ENCODE peak calls at places on chromosomes 11 and 22, in six cellular contexts. One of them, this sample, is unnamed.

GRCh38 chr22:26564672-26565071 is 25.3 kb downstream of the TPST2 start:
- DNase-seq in ascending aorta: no peak
- DNase-seq in RWPE1: no peak
- DNase-seq in esophagus squamous epithelium: no peak
- DNase-seq in cardiac muscle cell: no peak
- DNase-seq in tibial nerve: no peak
- DNase-seq in this sample: no peak

GRCh38 chr22:45335021-45335818 is 25.5 kb downstream of the FAM118A start:
- DNase-seq in ascending aorta: no peak
- DNase-seq in RWPE1: no peak
- DNase-seq in esophagus squamous epithelium: no peak
- DNase-seq in cardiac muscle cell: peak
- DNase-seq in tibial nerve: no peak
- DNase-seq in this sample: no peak

GRCh38 chr11:36311926-36312592 is 16.0 kb downstream of the PRR5L start:
- DNase-seq in ascending aorta: no peak
- DNase-seq in RWPE1: no peak
- DNase-seq in esophagus squamous epithelium: no peak
- DNase-seq in cardiac muscle cell: no peak
- DNase-seq in tibial nerve: no peak
- DNase-seq in this sample: no peak

GRCh38 chr22:37777122-37777687 is 30.5 kb upstream of the GCAT start:
- DNase-seq in ascending aorta: no peak
- DNase-seq in RWPE1: peak
- DNase-seq in esophagus squamous epithelium: no peak
- DNase-seq in cardiac muscle cell: no peak
- DNase-seq in tibial nerve: peak
- DNase-seq in this sample: no peak

GRCh38 chr22:29848115-29848514 is 10.0 kb upstream of the ASCC2 start:
- DNase-seq in ascending aorta: no peak
- DNase-seq in RWPE1: no peak
- DNase-seq in esophagus squamous epithelium: no peak
- DNase-seq in cardiac muscle cell: no peak
- DNase-seq in tibial nerve: no peak
- DNase-seq in this sample: no peak

GRCh38 chr11:125429174-125429707 is 66.8 kb downstream of the FEZ1 start:
- DNase-seq in ascending aorta: no peak
- DNase-seq in RWPE1: peak
- DNase-seq in esophagus squamous epithelium: no peak
- DNase-seq in cardiac muscle cell: peak
- DNase-seq in tibial nerve: peak
- DNase-seq in this sample: peak

GRCh38 chr11:102226702-102227101 is 90.6 kb upstream of the BIRC3 start:
- DNase-seq in ascending aorta: no peak
- DNase-seq in RWPE1: peak
- DNase-seq in esophagus squamous epithelium: no peak
- DNase-seq in cardiac muscle cell: no peak
- DNase-seq in tibial nerve: no peak
- DNase-seq in this sample: no peak

GRCh38 chr11:117002639-117003305 is 95.5 kb downstream of the SIK3 start:
- DNase-seq in ascending aorta: no peak
- DNase-seq in RWPE1: no peak
- DNase-seq in esophagus squamous epithelium: no peak
- DNase-seq in cardiac muscle cell: no peak
- DNase-seq in tibial nerve: no peak
- DNase-seq in this sample: no peak

GRCh38 chr22:29617922-29618629 is 14.6 kb downstream of the NF2 start:
- DNase-seq in ascending aorta: peak
- DNase-seq in RWPE1: peak
- DNase-seq in esophagus squamous epithelium: no peak
- DNase-seq in cardiac muscle cell: peak
- DNase-seq in tibial nerve: no peak
- DNase-seq in this sample: no peak

GRCh38 chr11:42595856-42596255 is 715.9 kb upstream of the API5 start:
- DNase-seq in ascending aorta: no peak
- DNase-seq in RWPE1: no peak
- DNase-seq in esophagus squamous epithelium: no peak
- DNase-seq in cardiac muscle cell: no peak
- DNase-seq in tibial nerve: no peak
- DNase-seq in this sample: no peak

GRCh38 chr11:110433393-110434333 is 3.9 kb downstream of the FDX1 start:
- DNase-seq in ascending aorta: no peak
- DNase-seq in RWPE1: no peak
- DNase-seq in esophagus squamous epithelium: no peak
- DNase-seq in cardiac muscle cell: no peak
- DNase-seq in tibial nerve: no peak
- DNase-seq in this sample: no peak

GRCh38 chr11:110438017-110438416 is 8.3 kb downstream of the FDX1 start:
- DNase-seq in ascending aorta: no peak
- DNase-seq in RWPE1: no peak
- DNase-seq in esophagus squamous epithelium: no peak
- DNase-seq in cardiac muscle cell: no peak
- DNase-seq in tibial nerve: no peak
- DNase-seq in this sample: no peak

GRCh38 chr11:110435780-110436717 is 6.3 kb downstream of the FDX1 start:
- DNase-seq in ascending aorta: no peak
- DNase-seq in RWPE1: no peak
- DNase-seq in esophagus squamous epithelium: no peak
- DNase-seq in cardiac muscle cell: no peak
- DNase-seq in tibial nerve: no peak
- DNase-seq in this sample: no peak

GRCh38 chr11:110432713-110433392 is 3.1 kb downstream of the FDX1 start:
- DNase-seq in ascending aorta: no peak
- DNase-seq in RWPE1: no peak
- DNase-seq in esophagus squamous epithelium: no peak
- DNase-seq in cardiac muscle cell: no peak
- DNase-seq in tibial nerve: no peak
- DNase-seq in this sample: no peak

DNA sequence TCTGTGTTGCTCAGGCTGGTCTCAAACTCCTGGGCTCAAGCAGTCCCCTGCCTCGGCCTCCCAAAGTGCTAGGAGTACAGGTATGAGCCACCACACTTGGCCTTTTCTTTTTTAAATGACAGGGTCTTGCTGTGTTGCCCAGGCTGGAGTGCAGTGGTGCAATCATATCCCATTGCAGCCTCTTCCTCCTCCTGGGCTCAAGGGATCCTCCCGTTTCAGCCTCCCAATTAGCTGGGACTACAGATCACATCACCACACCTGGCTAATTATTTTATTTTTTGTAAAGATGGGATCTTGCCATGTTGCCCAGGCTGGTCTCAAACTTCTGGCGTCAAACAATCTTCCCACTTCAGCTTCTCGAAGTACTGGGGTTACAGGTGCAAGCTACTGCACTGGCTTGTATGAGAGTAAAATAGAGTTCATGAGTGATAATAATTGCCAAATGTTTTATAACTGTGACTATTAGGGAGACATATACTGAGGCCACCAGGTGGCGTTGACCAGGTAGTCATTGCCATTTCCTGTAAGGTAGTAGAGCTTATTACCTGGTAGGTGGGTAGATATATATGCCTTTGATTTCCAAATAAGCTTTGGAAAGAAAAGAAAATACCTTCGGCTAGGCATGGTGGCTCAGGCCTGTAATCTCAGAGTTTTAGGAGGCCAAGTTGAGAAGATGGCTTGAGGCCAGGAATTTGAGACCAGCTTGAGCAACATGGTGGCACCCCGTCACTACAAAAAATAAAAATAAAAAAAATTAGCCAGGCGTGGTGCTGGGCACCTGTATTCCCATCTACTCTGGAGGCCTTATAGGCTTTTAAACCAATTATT is 5.4 kb downstream of the FDX1 start:
- DNase-seq in ascending aorta: no peak
- DNase-seq in RWPE1: no peak
- DNase-seq in esophagus squamous epithelium: no peak
- DNase-seq in cardiac muscle cell: no peak
- DNase-seq in tibial nerve: no peak
- DNase-seq in this sample: no peak
- TF ChIP-seq CTCF in ascending aorta: no peak
- TF ChIP-seq CTCF in RWPE1: peak
- TF ChIP-seq CTCF in esophagus squamous epithelium: peak
- TF ChIP-seq CTCF in cardiac muscle cell: peak
- TF ChIP-seq CTCF in tibial nerve: no peak
- TF ChIP-seq CTCF in this sample: no peak

DNA sequence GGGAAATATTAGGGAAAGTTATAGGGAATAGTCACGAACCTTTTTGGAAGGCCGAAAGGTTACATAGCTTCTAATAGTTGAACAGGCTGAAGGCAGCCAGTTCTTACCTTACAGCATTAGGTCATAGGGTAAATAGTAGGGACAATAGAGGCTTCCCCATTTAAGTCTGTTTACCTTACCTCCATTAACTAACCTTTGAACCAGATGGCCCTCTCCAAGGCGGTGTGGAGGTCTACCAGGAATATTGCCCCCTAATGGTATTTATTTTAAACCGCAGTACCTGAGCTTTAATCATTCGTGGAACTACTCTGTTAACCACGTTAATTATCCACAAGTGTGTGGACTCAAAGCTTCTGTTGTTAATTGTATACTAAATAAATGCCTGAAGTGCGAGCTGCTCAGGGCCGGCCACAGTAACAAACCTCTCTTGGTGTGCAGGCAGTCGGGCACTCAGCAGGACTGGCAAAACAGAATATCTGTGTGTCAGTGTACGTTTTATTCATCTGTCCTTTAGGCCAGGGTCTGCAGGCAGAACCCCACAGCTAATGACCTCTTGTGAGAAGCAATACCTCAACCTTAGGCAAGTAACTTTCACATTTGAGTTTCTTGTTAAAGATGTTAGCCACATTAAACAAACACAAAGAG is 81.7 kb downstream of the PRCP start:
- DNase-seq in ascending aorta: no peak
- DNase-seq in RWPE1: no peak
- DNase-seq in esophagus squamous epithelium: no peak
- DNase-seq in cardiac muscle cell: no peak
- DNase-seq in tibial nerve: no peak
- DNase-seq in this sample: no peak
- TF ChIP-seq CTCF in ascending aorta: no peak
- TF ChIP-seq CTCF in RWPE1: no peak
- TF ChIP-seq CTCF in esophagus squamous epithelium: no peak
- TF ChIP-seq CTCF in cardiac muscle cell: no peak
- TF ChIP-seq CTCF in tibial nerve: no peak
- TF ChIP-seq CTCF in this sample: no peak

GRCh38 chr11:13080861-13081260 is 71.7 kb downstream of the RASSF10 start:
- DNase-seq in ascending aorta: no peak
- DNase-seq in RWPE1: no peak
- DNase-seq in esophagus squamous epithelium: no peak
- DNase-seq in cardiac muscle cell: no peak
- DNase-seq in tibial nerve: no peak
- DNase-seq in this sample: no peak

GRCh38 chr11:13073119-13073981 is 64.2 kb downstream of the RASSF10 start:
- DNase-seq in ascending aorta: no peak
- DNase-seq in RWPE1: peak
- DNase-seq in esophagus squamous epithelium: no peak
- DNase-seq in cardiac muscle cell: no peak
- DNase-seq in tibial nerve: no peak
- DNase-seq in this sample: no peak

GRCh38 chr11:13076961-13077360 is 67.8 kb downstream of the RASSF10 start:
- DNase-seq in ascending aorta: no peak
- DNase-seq in RWPE1: peak
- DNase-seq in esophagus squamous epithelium: no peak
- DNase-seq in cardiac muscle cell: no peak
- DNase-seq in tibial nerve: no peak
- DNase-seq in this sample: no peak

DNA sequence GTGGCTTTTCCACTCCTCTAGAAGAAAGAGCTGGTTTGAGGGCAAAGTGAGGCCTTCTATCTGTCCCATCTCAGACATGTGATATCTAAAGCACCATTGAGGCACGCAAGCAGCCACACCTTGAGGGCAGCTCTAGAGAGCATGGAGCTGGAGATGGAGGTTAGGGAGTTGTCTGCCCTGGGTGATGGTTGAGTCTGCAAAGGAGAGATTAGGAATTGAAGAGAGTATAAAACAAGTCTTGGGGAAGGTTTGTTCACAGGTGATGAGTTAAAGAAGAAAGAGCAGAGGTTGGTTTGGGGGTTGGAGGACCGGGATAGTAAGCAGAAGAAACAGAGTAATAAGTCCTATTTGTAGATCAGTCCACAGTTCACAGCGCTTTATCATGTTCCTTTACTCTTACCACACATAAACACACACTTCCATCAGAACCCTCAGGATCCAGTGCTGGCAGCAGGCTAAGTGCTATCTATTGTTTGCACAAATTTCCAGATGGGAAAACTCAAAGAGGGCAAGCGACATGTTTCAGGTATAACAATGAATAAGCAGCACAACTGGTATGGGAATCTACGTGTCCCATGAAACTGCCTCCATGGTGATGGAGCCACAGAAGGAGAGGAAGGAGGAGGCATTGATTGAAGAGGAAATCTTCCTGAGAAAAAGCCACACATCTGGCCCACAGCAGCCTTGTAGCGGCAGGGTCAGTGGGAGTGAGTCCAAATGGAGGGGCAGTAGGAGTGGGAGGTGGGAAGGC is 65.8 kb downstream of the RASSF10 start:
- DNase-seq in ascending aorta: no peak
- DNase-seq in RWPE1: no peak
- DNase-seq in esophagus squamous epithelium: no peak
- DNase-seq in cardiac muscle cell: no peak
- DNase-seq in tibial nerve: no peak
- DNase-seq in this sample: no peak
- TF ChIP-seq CTCF in ascending aorta: no peak
- TF ChIP-seq CTCF in RWPE1: no peak
- TF ChIP-seq CTCF in esophagus squamous epithelium: no peak
- TF ChIP-seq CTCF in cardiac muscle cell: no peak
- TF ChIP-seq CTCF in tibial nerve: no peak
- TF ChIP-seq CTCF in this sample: no peak

GRCh38 chr11:69014936-69015549 is 2.0 kb upstream of the MRGPRF start:
- DNase-seq in ascending aorta: no peak
- DNase-seq in RWPE1: no peak
- DNase-seq in esophagus squamous epithelium: no peak
- DNase-seq in cardiac muscle cell: no peak
- DNase-seq in tibial nerve: no peak
- DNase-seq in this sample: no peak

GRCh38 chr11:69022268-69022667 is 9.2 kb upstream of the MRGPRF start:
- DNase-seq in ascending aorta: no peak
- DNase-seq in RWPE1: no peak
- DNase-seq in esophagus squamous epithelium: no peak
- DNase-seq in cardiac muscle cell: no peak
- DNase-seq in tibial nerve: no peak
- DNase-seq in this sample: no peak

GRCh38 chr11:69017951-69018350 is 4.9 kb upstream of the MRGPRF start:
- DNase-seq in ascending aorta: no peak
- DNase-seq in RWPE1: no peak
- DNase-seq in esophagus squamous epithelium: no peak
- DNase-seq in cardiac muscle cell: no peak
- DNase-seq in tibial nerve: no peak
- DNase-seq in this sample: no peak

GRCh38 chr11:69014084-69014935 is 1.3 kb upstream of the MRGPRF start:
- DNase-seq in ascending aorta: no peak
- DNase-seq in RWPE1: no peak
- DNase-seq in esophagus squamous epithelium: no peak
- DNase-seq in cardiac muscle cell: peak
- DNase-seq in tibial nerve: no peak
- DNase-seq in this sample: no peak

DNA sequence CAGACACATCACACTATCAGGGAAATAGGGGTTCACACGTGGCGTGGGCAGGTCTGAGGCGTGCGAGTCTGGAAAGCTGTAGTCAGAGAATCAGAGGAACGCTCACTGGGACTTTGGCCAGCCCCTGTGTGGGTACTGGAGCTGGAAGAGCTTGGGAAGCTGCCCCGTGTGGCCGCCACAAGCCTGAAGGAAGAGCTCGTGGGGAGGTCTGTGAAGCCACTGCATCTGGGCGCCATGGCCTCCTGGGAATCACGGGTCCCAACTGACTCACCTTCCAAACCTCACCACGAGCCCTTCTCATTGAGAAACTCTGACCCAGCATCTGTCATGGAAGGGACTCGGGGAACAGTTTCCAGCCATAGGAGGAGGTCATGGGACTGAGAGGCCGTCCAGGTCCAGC is 5.9 kb upstream of the MRGPRF start:
- DNase-seq in ascending aorta: peak
- DNase-seq in RWPE1: no peak
- DNase-seq in esophagus squamous epithelium: no peak
- DNase-seq in cardiac muscle cell: no peak
- DNase-seq in tibial nerve: no peak
- DNase-seq in this sample: no peak
- TF ChIP-seq CTCF in ascending aorta: no peak
- TF ChIP-seq CTCF in RWPE1: no peak
- TF ChIP-seq CTCF in esophagus squamous epithelium: no peak
- TF ChIP-seq CTCF in cardiac muscle cell: no peak
- TF ChIP-seq CTCF in tibial nerve: no peak
- TF ChIP-seq CTCF in this sample: no peak